ENCODE peak calls at places on chromosomes 6 and 20, in seven cellular contexts. One of them, this sample, is unnamed.

GRCh38 chr20:47503685-47504084 is 2.0 kb downstream of the NCOA3 start:
- DNase-seq in activated naive CD8-positive, alpha-beta T cell treated with anti-CD3 and anti-CD28 coated beads for 36 hours: no peak
- DNase-seq in stimulated activated CD4-positive, alpha-beta T cell treated with anti-CD3 and anti-CD28 coated beads, Interleukin-4, amount 100 ng/mL, for 4 hours: no peak
- DNase-seq in left colon: no peak
- DNase-seq in neural crest cell: no peak
- DNase-seq in AG08395: no peak
- DNase-seq in NCI-H2081: peak
- DNase-seq in this sample: peak

GRCh38 chr20:695165-695866 is 19.7 kb upstream of the SCRT2 start:
- DNase-seq in AG08395: no peak
- DNase-seq in neural crest cell: no peak
- DNase-seq in NCI-H2081: no peak
- DNase-seq in stimulated activated CD4-positive, alpha-beta T cell treated with anti-CD3 and anti-CD28 coated beads, Interleukin-4, amount 100 ng/mL, for 4 hours: no peak
- DNase-seq in activated naive CD8-positive, alpha-beta T cell treated with anti-CD3 and anti-CD28 coated beads for 36 hours: no peak
- DNase-seq in left colon: no peak
- DNase-seq in this sample: no peak

GRCh38 chr20:9594284-9594875 is 80.0 kb downstream of the LAMP5 start:
- DNase-seq in neural crest cell: no peak
- DNase-seq in stimulated activated CD4-positive, alpha-beta T cell treated with anti-CD3 and anti-CD28 coated beads, Interleukin-4, amount 100 ng/mL, for 4 hours: no peak
- DNase-seq in activated naive CD8-positive, alpha-beta T cell treated with anti-CD3 and anti-CD28 coated beads for 36 hours: no peak
- DNase-seq in NCI-H2081: no peak
- DNase-seq in AG08395: no peak
- DNase-seq in left colon: no peak
- DNase-seq in this sample: no peak

GRCh38 chr6:170177383-170178265 is 113.3 kb downstream of the DLL1 start:
- DNase-seq in left colon: no peak
- DNase-seq in activated naive CD8-positive, alpha-beta T cell treated with anti-CD3 and anti-CD28 coated beads for 36 hours: no peak
- DNase-seq in stimulated activated CD4-positive, alpha-beta T cell treated with anti-CD3 and anti-CD28 coated beads, Interleukin-4, amount 100 ng/mL, for 4 hours: no peak
- DNase-seq in NCI-H2081: no peak
- DNase-seq in AG08395: no peak
- DNase-seq in neural crest cell: no peak
- DNase-seq in this sample: no peak

GRCh38 chr20:1809611-1810510 is 85.3 kb upstream of the SIRPA start:
- DNase-seq in AG08395: peak
- DNase-seq in stimulated activated CD4-positive, alpha-beta T cell treated with anti-CD3 and anti-CD28 coated beads, Interleukin-4, amount 100 ng/mL, for 4 hours: no peak
- DNase-seq in neural crest cell: no peak
- DNase-seq in left colon: no peak
- DNase-seq in NCI-H2081: no peak
- DNase-seq in activated naive CD8-positive, alpha-beta T cell treated with anti-CD3 and anti-CD28 coated beads for 36 hours: no peak
- DNase-seq in this sample: no peak

GRCh38 chr6:154343473-154344308 is 12.9 kb downstream of the IPCEF1 start:
- DNase-seq in AG08395: peak
- DNase-seq in left colon: peak
- DNase-seq in NCI-H2081: peak
- DNase-seq in stimulated activated CD4-positive, alpha-beta T cell treated with anti-CD3 and anti-CD28 coated beads, Interleukin-4, amount 100 ng/mL, for 4 hours: no peak
- DNase-seq in neural crest cell: no peak
- DNase-seq in activated naive CD8-positive, alpha-beta T cell treated with anti-CD3 and anti-CD28 coated beads for 36 hours: no peak
- DNase-seq in this sample: peak

GRCh38 chr20:17541996-17542395 is 10.8 kb upstream of the BFSP1 start:
- DNase-seq in stimulated activated CD4-positive, alpha-beta T cell treated with anti-CD3 and anti-CD28 coated beads, Interleukin-4, amount 100 ng/mL, for 4 hours: no peak
- DNase-seq in activated naive CD8-positive, alpha-beta T cell treated with anti-CD3 and anti-CD28 coated beads for 36 hours: no peak
- DNase-seq in NCI-H2081: no peak
- DNase-seq in neural crest cell: no peak
- DNase-seq in left colon: no peak
- DNase-seq in AG08395: peak
- DNase-seq in this sample: no peak

GRCh38 chr20:2103454-2104153 is 2.0 kb downstream of the STK35 start:
- DNase-seq in AG08395: no peak
- DNase-seq in left colon: no peak
- DNase-seq in neural crest cell: no peak
- DNase-seq in activated naive CD8-positive, alpha-beta T cell treated with anti-CD3 and anti-CD28 coated beads for 36 hours: no peak
- DNase-seq in NCI-H2081: no peak
- DNase-seq in stimulated activated CD4-positive, alpha-beta T cell treated with anti-CD3 and anti-CD28 coated beads, Interleukin-4, amount 100 ng/mL, for 4 hours: no peak
- DNase-seq in this sample: peak

GRCh38 chr20:53750827-53751393 is 157.3 kb upstream of the ZNF217 start:
- DNase-seq in activated naive CD8-positive, alpha-beta T cell treated with anti-CD3 and anti-CD28 coated beads for 36 hours: peak
- DNase-seq in NCI-H2081: no peak
- DNase-seq in left colon: peak
- DNase-seq in AG08395: peak
- DNase-seq in neural crest cell: no peak
- DNase-seq in stimulated activated CD4-positive, alpha-beta T cell treated with anti-CD3 and anti-CD28 coated beads, Interleukin-4, amount 100 ng/mL, for 4 hours: no peak
- DNase-seq in this sample: no peak

GRCh38 chr20:32751309-32752020 is 8.2 kb upstream of the COMMD7 start:
- DNase-seq in NCI-H2081: no peak
- DNase-seq in left colon: no peak
- DNase-seq in AG08395: no peak
- DNase-seq in stimulated activated CD4-positive, alpha-beta T cell treated with anti-CD3 and anti-CD28 coated beads, Interleukin-4, amount 100 ng/mL, for 4 hours: no peak
- DNase-seq in neural crest cell: no peak
- DNase-seq in activated naive CD8-positive, alpha-beta T cell treated with anti-CD3 and anti-CD28 coated beads for 36 hours: no peak
- DNase-seq in this sample: no peak

GRCh38 chr6:85382541-85382940 is 67.3 kb upstream of the NT5E start:
- DNase-seq in activated naive CD8-positive, alpha-beta T cell treated with anti-CD3 and anti-CD28 coated beads for 36 hours: no peak
- DNase-seq in neural crest cell: no peak
- DNase-seq in left colon: no peak
- DNase-seq in stimulated activated CD4-positive, alpha-beta T cell treated with anti-CD3 and anti-CD28 coated beads, Interleukin-4, amount 100 ng/mL, for 4 hours: no peak
- DNase-seq in AG08395: no peak
- DNase-seq in NCI-H2081: no peak
- DNase-seq in this sample: no peak

This sample was measured in Kasumi-1.